ENCODE peak calls at places on chromosomes 3 and 15, in nine cellular contexts. One of them, this sample, is unnamed.

GRCh38 chr15:59259137-59259943 is 52.7 kb downstream of the LDHAL6B start:
- DNase-seq in thoracic aorta: no peak
- DNase-seq in coronary artery: no peak
- DNase-seq in mammary epithelial cell: no peak
- DNase-seq in transverse colon: no peak
- DNase-seq in adrenal gland: no peak
- DNase-seq in Peyer's patch: no peak
- DNase-seq in AG04450: no peak
- DNase-seq in cardiac muscle cell: no peak
- DNase-seq in this sample: no peak

GRCh38 chr3:55511895-55512585 is 24.9 kb upstream of the WNT5A start:
- DNase-seq in thoracic aorta: no peak
- DNase-seq in coronary artery: no peak
- DNase-seq in mammary epithelial cell: peak
- DNase-seq in transverse colon: no peak
- DNase-seq in adrenal gland: no peak
- DNase-seq in Peyer's patch: no peak
- DNase-seq in AG04450: peak
- DNase-seq in cardiac muscle cell: no peak
- DNase-seq in this sample: no peak

GRCh38 chr15:65079580-65079979 is 3.0 kb downstream of the KBTBD13 start:
- DNase-seq in thoracic aorta: no peak
- DNase-seq in coronary artery: no peak
- DNase-seq in mammary epithelial cell: no peak
- DNase-seq in transverse colon: no peak
- DNase-seq in adrenal gland: no peak
- DNase-seq in Peyer's patch: no peak
- DNase-seq in AG04450: no peak
- DNase-seq in cardiac muscle cell: no peak
- DNase-seq in this sample: no peak

GRCh38 chr15:78061963-78062427 is 15.5 kb downstream of the TBC1D2B start:
- DNase-seq in thoracic aorta: no peak
- DNase-seq in coronary artery: no peak
- DNase-seq in mammary epithelial cell: no peak
- DNase-seq in transverse colon: no peak
- DNase-seq in adrenal gland: peak
- DNase-seq in Peyer's patch: no peak
- DNase-seq in AG04450: no peak
- DNase-seq in cardiac muscle cell: peak
- DNase-seq in this sample: no peak

GRCh38 chr15:36106640-36107335 is 472.6 kb upstream of the CDIN1 start:
- DNase-seq in thoracic aorta: no peak
- DNase-seq in coronary artery: no peak
- DNase-seq in mammary epithelial cell: no peak
- DNase-seq in transverse colon: no peak
- DNase-seq in adrenal gland: no peak
- DNase-seq in Peyer's patch: no peak
- DNase-seq in AG04450: no peak
- DNase-seq in cardiac muscle cell: peak
- DNase-seq in this sample: no peak

GRCh38 chr15:89822030-89822429 is 7.4 kb upstream of the ANPEP start:
- DNase-seq in thoracic aorta: no peak
- DNase-seq in coronary artery: no peak
- DNase-seq in mammary epithelial cell: peak
- DNase-seq in transverse colon: no peak
- DNase-seq in adrenal gland: no peak
- DNase-seq in Peyer's patch: no peak
- DNase-seq in AG04450: no peak
- DNase-seq in cardiac muscle cell: no peak
- DNase-seq in this sample: no peak

GRCh38 chr3:189573004-189573403 is 58.2 kb upstream of the TP63 start:
- DNase-seq in thoracic aorta: no peak
- DNase-seq in coronary artery: no peak
- DNase-seq in mammary epithelial cell: no peak
- DNase-seq in transverse colon: no peak
- DNase-seq in adrenal gland: no peak
- DNase-seq in Peyer's patch: no peak
- DNase-seq in AG04450: no peak
- DNase-seq in cardiac muscle cell: no peak
- DNase-seq in this sample: no peak

GRCh38 chr3:89971329-89971728 is 863.9 kb downstream of the EPHA3 start:
- DNase-seq in thoracic aorta: no peak
- DNase-seq in coronary artery: no peak
- DNase-seq in mammary epithelial cell: no peak
- DNase-seq in transverse colon: no peak
- DNase-seq in adrenal gland: no peak
- DNase-seq in Peyer's patch: no peak
- DNase-seq in AG04450: no peak
- DNase-seq in cardiac muscle cell: no peak
- DNase-seq in this sample: no peak

GRCh38 chr3:60386311-60386710 is 864.9 kb downstream of the FHIT start:
- DNase-seq in thoracic aorta: no peak
- DNase-seq in coronary artery: no peak
- DNase-seq in mammary epithelial cell: no peak
- DNase-seq in transverse colon: no peak
- DNase-seq in adrenal gland: no peak
- DNase-seq in Peyer's patch: no peak
- DNase-seq in AG04450: no peak
- DNase-seq in cardiac muscle cell: no peak
- DNase-seq in this sample: no peak

GRCh38 chr3:87949189-87949878 is 109.5 kb downstream of the CGGBP1 start:
- DNase-seq in thoracic aorta: no peak
- DNase-seq in coronary artery: no peak
- DNase-seq in mammary epithelial cell: no peak
- DNase-seq in transverse colon: no peak
- DNase-seq in adrenal gland: no peak
- DNase-seq in Peyer's patch: no peak
- DNase-seq in AG04450: no peak
- DNase-seq in cardiac muscle cell: no peak
- DNase-seq in this sample: no peak

GRCh38 chr3:49470714-49471420 is 800 bp downstream of the DAG1 start:
- DNase-seq in thoracic aorta: no peak
- DNase-seq in coronary artery: no peak
- DNase-seq in mammary epithelial cell: peak
- DNase-seq in transverse colon: no peak
- DNase-seq in adrenal gland: no peak
- DNase-seq in Peyer's patch: no peak
- DNase-seq in AG04450: no peak
- DNase-seq in cardiac muscle cell: no peak
- DNase-seq in this sample: no peak

GRCh38 chr3:70861855-70862254 is 549.4 kb upstream of the MDFIC2 start:
- DNase-seq in thoracic aorta: no peak
- DNase-seq in coronary artery: no peak
- DNase-seq in mammary epithelial cell: peak
- DNase-seq in transverse colon: no peak
- DNase-seq in adrenal gland: peak
- DNase-seq in Peyer's patch: no peak
- DNase-seq in AG04450: no peak
- DNase-seq in cardiac muscle cell: no peak
- DNase-seq in this sample: no peak

GRCh38 chr15:28182216-28182615 is 83.1 kb upstream of the OCA2 start:
- DNase-seq in thoracic aorta: no peak
- DNase-seq in coronary artery: no peak
- DNase-seq in mammary epithelial cell: no peak
- DNase-seq in transverse colon: peak
- DNase-seq in adrenal gland: no peak
- DNase-seq in Peyer's patch: no peak
- DNase-seq in AG04450: no peak
- DNase-seq in cardiac muscle cell: no peak
- DNase-seq in this sample: no peak

GRCh38 chr3:119841808-119842471 is 60.0 kb downstream of the NR1I2 start:
- DNase-seq in thoracic aorta: no peak
- DNase-seq in coronary artery: no peak
- DNase-seq in mammary epithelial cell: peak
- DNase-seq in transverse colon: no peak
- DNase-seq in adrenal gland: no peak
- DNase-seq in Peyer's patch: no peak
- DNase-seq in AG04450: no peak
- DNase-seq in cardiac muscle cell: no peak
- DNase-seq in this sample: no peak
- H3K27ac ChIP-seq in thoracic aorta: peak
- H3K27ac ChIP-seq in coronary artery: no peak
- H3K27ac ChIP-seq in mammary epithelial cell: no peak
- H3K27ac ChIP-seq in transverse colon: no peak
- H3K27ac ChIP-seq in adrenal gland: peak
- H3K27ac ChIP-seq in Peyer's patch: no peak
- H3K27ac ChIP-seq in AG04450: no peak
- H3K27ac ChIP-seq in cardiac muscle cell: peak
- H3K27ac ChIP-seq in this sample: no peak

DNA sequence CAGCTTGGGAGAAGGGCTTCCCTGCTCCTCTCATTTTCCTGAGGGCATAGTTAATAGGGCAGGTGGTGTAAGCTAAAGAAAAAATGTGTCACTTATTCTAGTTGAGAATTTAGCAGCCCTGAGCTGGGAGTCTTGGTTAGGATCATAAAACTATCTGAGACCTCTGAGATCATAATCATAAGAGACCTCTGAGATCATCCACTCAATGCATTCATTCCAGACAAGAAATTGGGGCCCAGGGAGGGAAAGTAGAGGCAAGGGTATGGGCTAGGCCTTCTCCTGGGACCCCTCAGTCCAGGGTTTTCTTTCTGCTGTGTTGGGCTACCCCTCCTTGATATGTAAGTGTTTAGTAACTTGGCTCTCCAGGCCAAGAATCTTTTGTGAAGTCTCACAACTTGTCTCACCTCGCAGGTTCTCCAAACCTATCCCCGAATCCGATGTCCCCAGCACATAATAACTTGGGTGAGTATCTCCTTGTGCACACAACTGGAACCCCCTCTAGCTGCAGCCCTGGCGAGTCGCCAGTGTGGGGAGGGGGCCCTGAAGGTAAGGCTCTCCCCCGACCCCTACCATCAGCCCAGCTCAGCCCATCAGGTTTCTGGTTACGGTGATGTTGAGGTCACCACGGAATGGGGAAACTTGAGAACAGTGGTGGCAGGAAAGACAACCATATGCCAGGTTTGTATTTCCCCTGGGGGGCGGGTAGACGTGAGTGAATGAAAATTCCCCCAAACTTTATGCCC is 84.1 kb downstream of the AAGAB start:
- DNase-seq in thoracic aorta: no peak
- DNase-seq in coronary artery: no peak
- DNase-seq in mammary epithelial cell: no peak
- DNase-seq in transverse colon: no peak
- DNase-seq in adrenal gland: no peak
- DNase-seq in Peyer's patch: no peak
- DNase-seq in AG04450: no peak
- DNase-seq in cardiac muscle cell: no peak
- DNase-seq in this sample: no peak
- H3K27ac ChIP-seq in thoracic aorta: no peak
- H3K27ac ChIP-seq in coronary artery: no peak
- H3K27ac ChIP-seq in mammary epithelial cell: no peak
- H3K27ac ChIP-seq in transverse colon: no peak
- H3K27ac ChIP-seq in adrenal gland: no peak
- H3K27ac ChIP-seq in Peyer's patch: no peak
- H3K27ac ChIP-seq in AG04450: peak
- H3K27ac ChIP-seq in cardiac muscle cell: no peak
- H3K27ac ChIP-seq in this sample: no peak

GRCh38 chr3:48280883-48281282 is 40.0 kb downstream of the ZNF589 start:
- DNase-seq in thoracic aorta: no peak
- DNase-seq in coronary artery: no peak
- DNase-seq in mammary epithelial cell: no peak
- DNase-seq in transverse colon: no peak
- DNase-seq in adrenal gland: no peak
- DNase-seq in Peyer's patch: no peak
- DNase-seq in AG04450: no peak
- DNase-seq in cardiac muscle cell: no peak
- DNase-seq in this sample: no peak
- H3K27ac ChIP-seq in thoracic aorta: no peak
- H3K27ac ChIP-seq in coronary artery: no peak
- H3K27ac ChIP-seq in mammary epithelial cell: no peak
- H3K27ac ChIP-seq in transverse colon: no peak
- H3K27ac ChIP-seq in adrenal gland: no peak
- H3K27ac ChIP-seq in Peyer's patch: no peak
- H3K27ac ChIP-seq in AG04450: no peak
- H3K27ac ChIP-seq in cardiac muscle cell: no peak
- H3K27ac ChIP-seq in this sample: no peak

GRCh38 chr3:37521403-37521802 is 340.3 kb upstream of the CTDSPL start:
- DNase-seq in thoracic aorta: no peak
- DNase-seq in coronary artery: no peak
- DNase-seq in mammary epithelial cell: no peak
- DNase-seq in transverse colon: no peak
- DNase-seq in adrenal gland: no peak
- DNase-seq in Peyer's patch: no peak
- DNase-seq in AG04450: no peak
- DNase-seq in cardiac muscle cell: no peak
- DNase-seq in this sample: no peak

GRCh38 chr3:37519236-37519635 is 342.4 kb upstream of the CTDSPL start:
- DNase-seq in thoracic aorta: no peak
- DNase-seq in coronary artery: no peak
- DNase-seq in mammary epithelial cell: no peak
- DNase-seq in transverse colon: no peak
- DNase-seq in adrenal gland: no peak
- DNase-seq in Peyer's patch: no peak
- DNase-seq in AG04450: no peak
- DNase-seq in cardiac muscle cell: no peak
- DNase-seq in this sample: no peak

GRCh38 chr3:37523361-37523760 is 338.3 kb upstream of the CTDSPL start:
- DNase-seq in thoracic aorta: no peak
- DNase-seq in coronary artery: no peak
- DNase-seq in mammary epithelial cell: no peak
- DNase-seq in transverse colon: no peak
- DNase-seq in adrenal gland: no peak
- DNase-seq in Peyer's patch: no peak
- DNase-seq in AG04450: no peak
- DNase-seq in cardiac muscle cell: no peak
- DNase-seq in this sample: no peak

GRCh38 chr3:37519661-37520060 is 342.0 kb upstream of the CTDSPL start:
- DNase-seq in thoracic aorta: no peak
- DNase-seq in coronary artery: no peak
- DNase-seq in mammary epithelial cell: no peak
- DNase-seq in transverse colon: no peak
- DNase-seq in adrenal gland: peak
- DNase-seq in Peyer's patch: no peak
- DNase-seq in AG04450: no peak
- DNase-seq in cardiac muscle cell: no peak
- DNase-seq in this sample: no peak

DNA sequence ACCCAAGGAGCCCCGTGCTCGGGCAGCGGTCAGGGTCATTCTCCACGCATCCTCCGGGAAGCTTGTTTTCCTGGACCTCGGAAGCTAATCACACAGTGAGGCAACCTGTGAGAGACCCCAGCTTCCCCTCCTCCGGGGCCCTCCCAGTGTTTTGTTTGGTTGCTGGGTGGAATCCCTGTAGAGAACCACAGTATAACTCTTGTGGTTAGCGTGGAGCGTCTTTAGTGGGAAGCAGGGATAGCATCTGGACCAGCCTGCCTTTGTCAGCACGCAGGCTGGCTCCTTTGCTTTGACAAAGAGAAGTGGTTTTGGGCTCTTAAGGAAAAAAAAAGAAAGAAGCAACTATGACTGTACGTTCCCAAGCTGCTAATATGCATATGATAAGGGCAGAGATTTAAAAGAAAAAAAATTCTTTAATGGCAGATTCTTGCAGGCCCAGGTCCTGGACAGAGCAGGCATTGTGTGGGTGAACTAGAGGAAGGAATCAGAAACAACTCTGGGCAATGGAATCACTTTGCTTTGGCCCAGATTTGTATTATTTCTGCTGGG is 340.8 kb upstream of the CTDSPL start:
- DNase-seq in thoracic aorta: no peak
- DNase-seq in coronary artery: no peak
- DNase-seq in mammary epithelial cell: no peak
- DNase-seq in transverse colon: no peak
- DNase-seq in adrenal gland: no peak
- DNase-seq in Peyer's patch: no peak
- DNase-seq in AG04450: no peak
- DNase-seq in cardiac muscle cell: no peak
- DNase-seq in this sample: no peak
- H3K27ac ChIP-seq in thoracic aorta: peak
- H3K27ac ChIP-seq in coronary artery: peak
- H3K27ac ChIP-seq in mammary epithelial cell: no peak
- H3K27ac ChIP-seq in transverse colon: no peak
- H3K27ac ChIP-seq in adrenal gland: peak
- H3K27ac ChIP-seq in Peyer's patch: no peak
- H3K27ac ChIP-seq in AG04450: no peak
- H3K27ac ChIP-seq in cardiac muscle cell: no peak
- H3K27ac ChIP-seq in this sample: no peak